ENCODE peak calls at places on chromosomes 7 and 10, in six cellular contexts. R is activated CD4-positive, alpha-beta T cell treated with anti-CD3 and anti-CD28 coated beads, Interleukin-2, amount 10 ng/mL, durations not matched to agents 7 days and 5 days; V is AG04450; Y is endothelial cell; G is kidney tubule cell; D is caudate nucleus. O is an unnamed sample.

GRCh38 chr10:121722665-121723064 is 124.4 kb upstream of the FGFR2 start:
- DNase-seq in R (no peak), V (no peak), Y (no peak), G (peak; percentile 54), D (no peak), O (no peak)

GRCh38 chr10:85319826-85320225 is 991.4 kb downstream of the CCSER2 start:
- DNase-seq in R (no peak), V (no peak), Y (no peak), G (no peak), D (peak; percentile 24), O (no peak)

GRCh38 chr10:78510566-78511323 is 477.1 kb downstream of the RPS24 start:
- DNase-seq in R (no peak), V (no peak), Y (no peak), G (no peak), D (no peak), O (no peak)

GRCh38 chr10:119211625-119212441 is 4.5 kb downstream of the GRK5 start:
- DNase-seq in R (peak; percentile 44), V (no peak), Y (no peak), G (no peak), D (no peak), O (no peak)

GRCh38 chr7:149787428-149788299 is 14.3 kb upstream of the ZNF467 start:
- DNase-seq in R (no peak), V (no peak), Y (no peak), G (peak; percentile 37), D (no peak), O (no peak)

GRCh38 chr10:36367362-36367761 is 725.3 kb upstream of the FZD8 start:
- DNase-seq in R (no peak), V (no peak), Y (no peak), G (no peak), D (no peak), O (no peak)

GRCh38 chr7:131040467-131040932 is 287.2 kb upstream of the MKLN1 start:
- DNase-seq in R (peak; percentile 72), V (peak; percentile 48), Y (peak; percentile 59), G (peak; percentile 72), D (no peak), O (peak; percentile 74)

GRCh38 chr10:118356628-118357027 is 14.5 kb upstream of the FAM204A start:
- DNase-seq in R (no peak), V (no peak), Y (no peak), G (no peak), D (no peak), O (no peak)

GRCh38 chr10:59240581-59241183 is 64.2 kb downstream of the PHYHIPL start:
- DNase-seq in R (no peak), V (peak; percentile 21), Y (peak; percentile 38), G (peak; percentile 49), D (no peak), O (peak; percentile 48)

GRCh38 chr7:1855396-1856160 is 185.5 kb downstream of the ELFN1 start:
- DNase-seq in R (no peak), V (no peak), Y (no peak), G (no peak), D (no peak), O (peak; percentile 5)